ENCODE peak calls at places on chromosomes 11 and 22, in five cellular contexts. One of them, this sample, is unnamed.

GRCh38 chr11:9787981-9788521 is 124.2 kb downstream of the SWAP70 start:
- DNase-seq in tibial artery: no peak
- DNase-seq in ovary: no peak
- DNase-seq in tibial nerve: peak; percentile 24
- DNase-seq in lung: no peak
- DNase-seq in this sample: no peak

GRCh38 chr11:129694538-129694937 is 121.1 kb upstream of the TMEM45B start:
- DNase-seq in tibial artery: no peak
- DNase-seq in ovary: no peak
- DNase-seq in tibial nerve: no peak
- DNase-seq in lung: no peak
- DNase-seq in this sample: no peak

GRCh38 chr22:18157714-18158028 is 7.7 kb downstream of the USP18 start:
- DNase-seq in tibial artery: no peak
- DNase-seq in ovary: no peak
- DNase-seq in tibial nerve: no peak
- DNase-seq in lung: no peak
- DNase-seq in this sample: no peak

GRCh38 chr11:130115218-130115617 is 44.4 kb upstream of the ST14 start:
- DNase-seq in tibial artery: no peak
- DNase-seq in ovary: no peak
- DNase-seq in tibial nerve: no peak
- DNase-seq in lung: no peak
- DNase-seq in this sample: no peak

GRCh38 chr22:49213731-49214352 is 613.8 kb downstream of the BRD1 start:
- DNase-seq in tibial artery: no peak
- DNase-seq in ovary: peak; percentile 3
- DNase-seq in tibial nerve: no peak
- DNase-seq in lung: no peak
- DNase-seq in this sample: peak; percentile 7

GRCh38 chr11:363948-364761 is 5.1 kb upstream of the B4GALNT4 start:
- DNase-seq in tibial artery: peak; percentile 65
- DNase-seq in ovary: no peak
- DNase-seq in tibial nerve: no peak
- DNase-seq in lung: peak; percentile 54
- DNase-seq in this sample: peak; percentile 77

GRCh38 chr11:83540112-83540675 is 254.0 kb upstream of the CCDC90B start:
- DNase-seq in tibial artery: no peak
- DNase-seq in ovary: no peak
- DNase-seq in tibial nerve: no peak
- DNase-seq in lung: no peak
- DNase-seq in this sample: no peak

GRCh38 chr11:35257287-35257686 is 118.3 kb downstream of the CD44 start:
- DNase-seq in tibial artery: no peak
- DNase-seq in ovary: no peak
- DNase-seq in tibial nerve: no peak
- DNase-seq in lung: no peak
- DNase-seq in this sample: no peak

GRCh38 chr22:33747576-33748180 is 172.6 kb downstream of the LARGE1 start:
- DNase-seq in tibial artery: no peak
- DNase-seq in ovary: no peak
- DNase-seq in tibial nerve: no peak
- DNase-seq in lung: no peak
- DNase-seq in this sample: no peak

GRCh38 chr11:12770435-12770834 is 96.2 kb downstream of the TEAD1 start:
- DNase-seq in tibial artery: no peak
- DNase-seq in ovary: no peak
- DNase-seq in tibial nerve: no peak
- DNase-seq in lung: no peak
- DNase-seq in this sample: no peak

GRCh38 chr11:35944503-35945136 is 758 bp downstream of the LDLRAD3 start:
- DNase-seq in tibial artery: no peak
- DNase-seq in ovary: peak; percentile 47
- DNase-seq in tibial nerve: no peak
- DNase-seq in lung: no peak
- DNase-seq in this sample: peak; percentile 20

GRCh38 chr11:122696662-122697061 is 41.1 kb downstream of the UBASH3B start:
- DNase-seq in tibial artery: no peak
- DNase-seq in ovary: no peak
- DNase-seq in tibial nerve: no peak
- DNase-seq in lung: no peak
- DNase-seq in this sample: no peak

GRCh38 chr11:117986981-117987495 is 844 bp downstream of the IL10RA start:
- DNase-seq in tibial artery: no peak
- DNase-seq in ovary: no peak
- DNase-seq in tibial nerve: no peak
- DNase-seq in lung: no peak
- DNase-seq in this sample: no peak

GRCh38 chr11:130272336-130272735 is 42.4 kb downstream of the ZBTB44 start:
- DNase-seq in tibial artery: no peak
- DNase-seq in ovary: no peak
- DNase-seq in tibial nerve: no peak
- DNase-seq in lung: no peak
- DNase-seq in this sample: no peak

GRCh38 chr11:19284881-19285280 is 44.1 kb upstream of the E2F8 start:
- DNase-seq in tibial artery: no peak
- DNase-seq in ovary: no peak
- DNase-seq in tibial nerve: no peak
- DNase-seq in lung: no peak
- DNase-seq in this sample: no peak

GRCh38 chr11:76669901-76670474 is 559 bp downstream of the LRRC32 start:
- DNase-seq in tibial artery: peak; percentile 87
- DNase-seq in ovary: peak; percentile 60
- DNase-seq in tibial nerve: peak; percentile 13
- DNase-seq in lung: no peak
- DNase-seq in this sample: no peak

GRCh38 chr11:123357990-123358827 is 71.9 kb upstream of the GRAMD1B start:
- DNase-seq in tibial artery: no peak
- DNase-seq in ovary: no peak
- DNase-seq in tibial nerve: no peak
- DNase-seq in lung: no peak
- DNase-seq in this sample: no peak

GRCh38 chr11:20367313-20367948 is 3.9 kb downstream of the HTATIP2 start:
- DNase-seq in tibial artery: peak; percentile 76
- DNase-seq in ovary: peak; percentile 45
- DNase-seq in tibial nerve: no peak
- DNase-seq in lung: no peak
- DNase-seq in this sample: no peak

GRCh38 chr22:22748297-22748743 is 103.9 kb downstream of the GGTLC2 start:
- DNase-seq in tibial artery: no peak
- DNase-seq in ovary: peak; percentile 67
- DNase-seq in tibial nerve: peak; percentile 34
- DNase-seq in lung: peak; percentile 50
- DNase-seq in this sample: no peak

GRCh38 chr11:100515087-100515486 is 172.0 kb upstream of the ARHGAP42 start:
- DNase-seq in tibial artery: no peak
- DNase-seq in ovary: no peak
- DNase-seq in tibial nerve: no peak
- DNase-seq in lung: no peak
- DNase-seq in this sample: no peak

GRCh38 chr11:128747728-128748148 is 53.9 kb downstream of the FLI1 start:
- DNase-seq in tibial artery: no peak
- DNase-seq in ovary: no peak
- DNase-seq in tibial nerve: no peak
- DNase-seq in lung: no peak
- DNase-seq in this sample: no peak

GRCh38 chr11:93253111-93253510 is 55.3 kb upstream of the SLC36A4 start:
- DNase-seq in tibial artery: no peak
- DNase-seq in ovary: no peak
- DNase-seq in tibial nerve: no peak
- DNase-seq in lung: no peak
- DNase-seq in this sample: no peak

GRCh38 chr22:41500303-41500702 is 31.4 kb downstream of the ACO2 start:
- DNase-seq in tibial artery: no peak
- DNase-seq in ovary: no peak
- DNase-seq in tibial nerve: no peak
- DNase-seq in lung: no peak
- DNase-seq in this sample: no peak

GRCh38 chr22:41498322-41498721 is 29.4 kb downstream of the ACO2 start:
- DNase-seq in tibial artery: no peak
- DNase-seq in ovary: no peak
- DNase-seq in tibial nerve: no peak
- DNase-seq in lung: no peak
- DNase-seq in this sample: no peak

GRCh38 chr22:41504397-41504796 is 35.5 kb downstream of the ACO2 start:
- DNase-seq in tibial artery: peak; percentile 93
- DNase-seq in ovary: no peak
- DNase-seq in tibial nerve: no peak
- DNase-seq in lung: no peak
- DNase-seq in this sample: no peak

GRCh38 chr22:41499624-41500280 is 30.8 kb downstream of the ACO2 start:
- DNase-seq in tibial artery: no peak
- DNase-seq in ovary: no peak
- DNase-seq in tibial nerve: no peak
- DNase-seq in lung: no peak
- DNase-seq in this sample: no peak

GRCh38 chr22:41501209-41501608 is 32.3 kb downstream of the ACO2 start:
- DNase-seq in tibial artery: no peak
- DNase-seq in ovary: no peak
- DNase-seq in tibial nerve: no peak
- DNase-seq in lung: no peak
- DNase-seq in this sample: no peak
- TF ChIP-seq CTCF in tibial artery: no peak
- TF ChIP-seq CTCF in ovary: no peak
- TF ChIP-seq CTCF in tibial nerve: peak; percentile 10
- TF ChIP-seq CTCF in lung: no peak
- TF ChIP-seq CTCF in this sample: no peak

GRCh38 chr11:14538926-14539554 is 18.9 kb upstream of the PSMA1 start:
- DNase-seq in tibial artery: no peak
- DNase-seq in ovary: no peak
- DNase-seq in tibial nerve: no peak
- DNase-seq in lung: no peak
- DNase-seq in this sample: no peak
- H3K4me1 ChIP-seq in tibial artery: no peaks in the 10 kb centered on the region
- H3K4me1 ChIP-seq in ovary: peaks cover 2% of the 10 kb centered on the region
- H3K4me1 ChIP-seq in tibial nerve: no peaks in the 10 kb centered on the region
- H3K4me1 ChIP-seq in lung: peaks cover 2% of the 10 kb centered on the region
- H3K4me1 ChIP-seq in this sample: peaks cover 29% of the 10 kb centered on the region

DNA sequence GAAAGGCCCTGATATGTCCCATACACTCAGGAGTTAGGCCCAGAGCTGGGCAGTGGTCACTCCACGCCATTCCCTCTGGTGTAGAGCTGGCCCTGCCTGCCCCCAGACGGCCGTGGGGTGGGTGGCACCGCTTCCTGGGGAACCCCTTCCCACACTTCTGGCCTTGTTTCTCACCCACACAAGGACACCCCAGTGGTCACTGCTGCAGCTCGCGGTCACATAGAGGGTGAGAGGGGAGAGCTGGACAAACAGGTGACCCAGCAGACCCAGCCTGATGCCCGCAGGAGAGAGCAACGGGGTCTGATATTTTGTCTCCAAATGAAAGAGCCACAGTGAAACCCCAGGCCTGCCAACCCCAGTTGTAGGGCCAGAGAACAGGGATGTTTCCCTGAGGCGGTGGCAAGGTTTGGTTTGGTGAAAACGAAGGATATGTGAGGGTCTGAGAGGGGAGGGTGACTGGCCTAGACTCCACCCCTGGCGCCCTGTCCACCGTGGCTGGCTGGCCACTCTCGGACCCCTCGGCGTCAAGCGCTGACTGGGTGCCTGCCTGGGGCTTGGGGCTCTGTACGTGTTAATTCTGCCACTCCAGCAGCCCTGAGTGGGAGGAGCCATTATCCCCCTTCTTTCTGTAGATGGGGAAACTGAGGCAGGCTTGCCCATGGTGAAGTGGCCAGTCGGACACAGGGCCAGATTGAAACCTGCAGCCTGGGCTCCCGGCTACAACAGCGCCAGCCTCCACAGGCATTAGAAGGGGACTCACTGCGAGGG is 71.0 kb upstream of the PPARA start:
- DNase-seq in tibial artery: peak; percentile 67
- DNase-seq in ovary: peak; percentile 56
- DNase-seq in tibial nerve: peak; percentile 13
- DNase-seq in lung: no peak
- DNase-seq in this sample: no peak
- H3K4me3 ChIP-seq in tibial artery: peak overlapping the region; percentile 90
- H3K4me3 ChIP-seq in ovary: peak overlapping the region; percentile 78
- H3K4me3 ChIP-seq in tibial nerve: peak overlapping the region; percentile 85
- H3K4me3 ChIP-seq in lung: peak overlapping the region; percentile 0
- H3K4me3 ChIP-seq in this sample: no peak overlapping the region

GRCh38 chr22:27682438-27682837 is 119.1 kb downstream of the MN1 start:
- DNase-seq in tibial artery: no peak
- DNase-seq in ovary: no peak
- DNase-seq in tibial nerve: no peak
- DNase-seq in lung: no peak
- DNase-seq in this sample: no peak
- TF ChIP-seq CTCF in tibial artery: no peak
- TF ChIP-seq CTCF in ovary: no peak
- TF ChIP-seq CTCF in tibial nerve: no peak
- TF ChIP-seq CTCF in lung: no peak
- TF ChIP-seq CTCF in this sample: no peak

GRCh38 chr11:115523727-115524399 is 19.6 kb upstream of the CADM1 start:
- DNase-seq in tibial artery: no peak
- DNase-seq in ovary: no peak
- DNase-seq in tibial nerve: no peak
- DNase-seq in lung: no peak
- DNase-seq in this sample: no peak

GRCh38 chr11:115528217-115528616 is 24.0 kb upstream of the CADM1 start:
- DNase-seq in tibial artery: no peak
- DNase-seq in ovary: no peak
- DNase-seq in tibial nerve: no peak
- DNase-seq in lung: no peak
- DNase-seq in this sample: no peak

GRCh38 chr11:115524572-115524971 is 20.4 kb upstream of the CADM1 start:
- DNase-seq in tibial artery: no peak
- DNase-seq in ovary: no peak
- DNase-seq in tibial nerve: no peak
- DNase-seq in lung: no peak
- DNase-seq in this sample: no peak

GRCh38 chr11:115527534-115528125 is 23.4 kb upstream of the CADM1 start:
- DNase-seq in tibial artery: no peak
- DNase-seq in ovary: no peak
- DNase-seq in tibial nerve: no peak
- DNase-seq in lung: no peak
- DNase-seq in this sample: peak; percentile 6

GRCh38 chr11:115525600-115526006 is 21.4 kb upstream of the CADM1 start:
- DNase-seq in tibial artery: no peak
- DNase-seq in ovary: no peak
- DNase-seq in tibial nerve: no peak
- DNase-seq in lung: no peak
- DNase-seq in this sample: no peak
- H3K4me1 ChIP-seq in tibial artery: no peaks in the 10 kb centered on the region
- H3K4me1 ChIP-seq in ovary: no peaks in the 10 kb centered on the region
- H3K4me1 ChIP-seq in tibial nerve: no peaks in the 10 kb centered on the region
- H3K4me1 ChIP-seq in lung: no peaks in the 10 kb centered on the region
- H3K4me1 ChIP-seq in this sample: no peaks in the 10 kb centered on the region